ENCODE peak calls at places on chromosomes 13 and 19, in five cellular contexts. A is spleen, P is osteoblast, V is tibial nerve, Q is upper lobe of left lung. X is an unnamed sample.

GRCh38 chr13:40206241-40207109 is 460.0 kb downstream of the FOXO1 start:
- DNase-seq in Q (no peak), A (no peak), V (no peak), P (peak; percentile 89), X (no peak)

GRCh38 chr13:42395066-42395821 is 123.3 kb downstream of the AKAP11 start:
- DNase-seq in Q (peak; percentile 30), P (no peak), A (no peak), V (no peak), X (no peak)

GRCh38 chr19:40962460-40962961 is 28.6 kb upstream of the CYP2B6 start:
- DNase-seq in P (peak; percentile 59), V (no peak), Q (no peak), A (no peak), X (no peak)

GRCh38 chr19:41064974-41065569 is 23.2 kb upstream of the CYP2A13 start:
- DNase-seq in P (no peak), V (no peak), Q (no peak), A (no peak), X (no peak)

GRCh38 chr19:887072-887471 is 5.9 kb downstream of the MED16 start:
- DNase-seq in A (no peak), V (no peak), Q (no peak), P (peak; percentile 95), X (no peak)

GRCh38 chr13:46124531-46124966 is 19.7 kb upstream of the CPB2 start:
- DNase-seq in V (no peak), A (peak; percentile 84), Q (no peak), P (no peak), X (no peak)

GRCh38 chr19:47132522-47132852 is 1.9 kb downstream of the SAE1 start:
- DNase-seq in V (no peak), A (no peak), Q (no peak), P (peak; percentile 5), X (no peak)

GRCh38 chr13:25253702-25254101 is 33.6 kb downstream of the MTMR6 start:
- DNase-seq in A (no peak), V (no peak), Q (no peak), P (no peak), X (no peak)

GRCh38 chr13:74847966-74848365 is 634.0 kb downstream of the TBC1D4 start:
- DNase-seq in A (no peak), P (no peak), V (no peak), Q (no peak), X (no peak)

GRCh38 chr13:30376426-30377311 is 45.6 kb upstream of the UBE2L5 start:
- DNase-seq in P (no peak), A (peak; percentile 91), Q (no peak), V (no peak), X (no peak)

GRCh38 chr19:23118400-23118799 is 1.6 kb downstream of the ZNF730 start:
- DNase-seq in A (no peak), P (no peak), Q (no peak), V (no peak), X (no peak)

GRCh38 chr19:58307736-58308135 is 2.6 kb downstream of the ERVK3-1 start:
- DNase-seq in A (peak; percentile 19), Q (no peak), P (no peak), V (no peak), X (no peak)

GRCh38 chr19:11995174-11995573 is 30.3 kb downstream of the ZNF763 start:
- DNase-seq in Q (no peak), A (no peak), P (peak; percentile 77), V (no peak), X (no peak)

GRCh38 chr13:27449936-27450828 is at the start of gene MTIF3:
- DNase-seq in A (peak; percentile 99), P (peak; percentile 97), V (peak; percentile 95), Q (peak; percentile 97), X (peak; percentile 86)

GRCh38 chr13:27450921-27451461 is 627 bp upstream of the MTIF3 start:
- DNase-seq in P (peak; percentile 85), Q (peak; percentile 91), V (no peak), A (peak; percentile 92), X (no peak)

GRCh38 chr13:27446986-27447583 is 3.3 kb downstream of the MTIF3 start:
- DNase-seq in Q (no peak), P (no peak), A (no peak), V (no peak), X (no peak)

GRCh38 chr13:27449081-27449603 is 1.2 kb downstream of the MTIF3 start:
- DNase-seq in V (no peak), Q (no peak), P (peak; percentile 50), A (no peak), X (no peak)

GRCh38 chr13:27448308-27448707 is 2.1 kb downstream of the MTIF3 start:
- DNase-seq in P (no peak), V (no peak), Q (no peak), A (no peak), X (no peak)
- H3K27ac ChIP-seq in P (no peak overlapping the region), V (peak overlapping the region; percentile 96), Q (peak overlapping the region; percentile 32), A (peak overlapping the region; percentile 61), X (no peak overlapping the region)

GRCh38 chr19:48370955-48371354 is 6.8 kb downstream of the SYNGR4 start:
- DNase-seq in A (no peak), V (no peak), P (no peak), Q (no peak), X (no peak)

GRCh38 chr19:48372904-48373303 is 8.7 kb downstream of the SYNGR4 start:
- DNase-seq in Q (no peak), A (no peak), V (no peak), P (no peak), X (no peak)

GRCh38 chr19:48371367-48371766 is 7.2 kb downstream of the SYNGR4 start:
- DNase-seq in Q (no peak), V (no peak), A (no peak), P (no peak), X (no peak)

GRCh38 chr19:48378194-48378570 is 13.2 kb downstream of the KDELR1 start:
- DNase-seq in P (no peak), A (no peak), V (no peak), Q (no peak), X (no peak)

GRCh38 chr19:48373567-48373966 is 9.4 kb downstream of the SYNGR4 start:
- DNase-seq in A (no peak), P (no peak), Q (no peak), V (no peak), X (no peak)
- H3K27ac ChIP-seq in A (no peak overlapping the region), P (no peak overlapping the region), Q (no peak overlapping the region), V (no peak overlapping the region), X (no peak overlapping the region)

GRCh38 chr19:35430382-35431146 is 17.5 kb upstream of the FFAR2 start:
- DNase-seq in A (no peak), V (no peak), Q (no peak), P (no peak), X (no peak)
- H3K27ac ChIP-seq in A (peak overlapping the region; percentile 80), V (no peak overlapping the region), Q (peak overlapping the region; percentile 63), P (no peak overlapping the region), X (no peak overlapping the region)

DNA sequence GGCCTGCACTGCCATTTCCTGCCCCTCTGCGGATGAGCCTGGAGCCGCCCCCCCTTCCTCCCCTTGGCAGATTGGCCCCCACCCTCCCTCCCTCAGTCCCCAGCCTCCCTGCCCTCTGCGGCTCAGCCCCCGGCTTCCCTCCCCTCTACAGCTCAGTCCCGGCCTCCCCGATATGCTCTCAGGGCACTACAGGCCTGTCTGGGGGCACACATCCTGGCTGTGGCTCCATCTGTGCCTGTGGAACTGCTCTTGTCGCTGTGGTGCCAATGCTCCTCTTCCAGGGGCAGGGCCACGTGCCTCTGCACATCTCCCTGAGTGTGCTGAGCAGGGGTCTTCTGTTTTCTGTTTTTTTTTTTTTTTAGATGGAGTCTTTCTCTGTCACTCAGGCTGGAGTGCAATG is 39.0 kb downstream of the ADPRHL1 start:
- DNase-seq in Q (peak; percentile 47), A (no peak), V (no peak), P (no peak), X (no peak)
- H3K27ac ChIP-seq in Q (no peak overlapping the region), A (no peak overlapping the region), V (peak overlapping the region; percentile 69), P (no peak overlapping the region), X (no peak overlapping the region)